ENCODE peak calls at places on chromosomes 12 and 14, in five cellular contexts. One of them, this sample, is unnamed.

GRCh38 chr12:59834659-59835474 is 239.0 kb downstream of the SLC16A7 start:
- DNase-seq in neural crest cell: no peak
- DNase-seq in activated naive CD8-positive, alpha-beta T cell treated with anti-CD3 and anti-CD28 coated beads, Interleukin-2, amount 50 U/mL, for 24 hours: no peak
- DNase-seq in HEK293T: peak; percentile 6
- DNase-seq in H7: peak; percentile 7
- DNase-seq in this sample: no peak

GRCh38 chr12:92304335-92305066 is 158.9 kb upstream of the BTG1 start:
- DNase-seq in activated naive CD8-positive, alpha-beta T cell treated with anti-CD3 and anti-CD28 coated beads, Interleukin-2, amount 50 U/mL, for 24 hours: no peak
- DNase-seq in H7: peak; percentile 23
- DNase-seq in HEK293T: no peak
- DNase-seq in neural crest cell: no peak
- DNase-seq in this sample: no peak

GRCh38 chr12:116718578-116719454 is 19.1 kb downstream of the SPRING1 start:
- DNase-seq in HEK293T: no peak
- DNase-seq in activated naive CD8-positive, alpha-beta T cell treated with anti-CD3 and anti-CD28 coated beads, Interleukin-2, amount 50 U/mL, for 24 hours: no peak
- DNase-seq in H7: no peak
- DNase-seq in neural crest cell: no peak
- DNase-seq in this sample: no peak

GRCh38 chr12:129870146-129870545 is 33.7 kb downstream of the TMEM132D start:
- DNase-seq in neural crest cell: no peak
- DNase-seq in H7: no peak
- DNase-seq in HEK293T: no peak
- DNase-seq in activated naive CD8-positive, alpha-beta T cell treated with anti-CD3 and anti-CD28 coated beads, Interleukin-2, amount 50 U/mL, for 24 hours: no peak
- DNase-seq in this sample: no peak

GRCh38 chr14:64060648-64061096 is 207.9 kb downstream of the SYNE2 start:
- DNase-seq in HEK293T: peak; percentile 47
- DNase-seq in activated naive CD8-positive, alpha-beta T cell treated with anti-CD3 and anti-CD28 coated beads, Interleukin-2, amount 50 U/mL, for 24 hours: peak; percentile 6
- DNase-seq in H7: peak; percentile 67
- DNase-seq in neural crest cell: peak; percentile 28
- DNase-seq in this sample: peak; percentile 93

GRCh38 chr14:69539631-69540410 is 34.9 kb downstream of the CCDC177 start:
- DNase-seq in HEK293T: no peak
- DNase-seq in H7: no peak
- DNase-seq in neural crest cell: no peak
- DNase-seq in activated naive CD8-positive, alpha-beta T cell treated with anti-CD3 and anti-CD28 coated beads, Interleukin-2, amount 50 U/mL, for 24 hours: no peak
- DNase-seq in this sample: no peak

GRCh38 chr12:54017027-54017788 is 8.4 kb downstream of the HOXC8 start:
- DNase-seq in H7: peak; percentile 86
- DNase-seq in neural crest cell: no peak
- DNase-seq in HEK293T: no peak
- DNase-seq in activated naive CD8-positive, alpha-beta T cell treated with anti-CD3 and anti-CD28 coated beads, Interleukin-2, amount 50 U/mL, for 24 hours: no peak
- DNase-seq in this sample: no peak

GRCh38 chr12:27305673-27306504 is 26.7 kb upstream of the BMAL2 start:
- DNase-seq in neural crest cell: no peak
- DNase-seq in activated naive CD8-positive, alpha-beta T cell treated with anti-CD3 and anti-CD28 coated beads, Interleukin-2, amount 50 U/mL, for 24 hours: no peak
- DNase-seq in H7: peak; percentile 18
- DNase-seq in HEK293T: no peak
- DNase-seq in this sample: no peak

GRCh38 chr12:332581-333205 is 56.4 kb downstream of the KDM5A start:
- DNase-seq in activated naive CD8-positive, alpha-beta T cell treated with anti-CD3 and anti-CD28 coated beads, Interleukin-2, amount 50 U/mL, for 24 hours: no peak
- DNase-seq in HEK293T: no peak
- DNase-seq in neural crest cell: no peak
- DNase-seq in H7: no peak
- DNase-seq in this sample: no peak

GRCh38 chr14:52840916-52841315 is 49.5 kb upstream of the GNPNAT1 start:
- DNase-seq in activated naive CD8-positive, alpha-beta T cell treated with anti-CD3 and anti-CD28 coated beads, Interleukin-2, amount 50 U/mL, for 24 hours: no peak
- DNase-seq in H7: no peak
- DNase-seq in neural crest cell: no peak
- DNase-seq in HEK293T: no peak
- DNase-seq in this sample: no peak

GRCh38 chr14:55846852-55847471 is 267.0 kb downstream of the KTN1 start:
- DNase-seq in HEK293T: no peak
- DNase-seq in activated naive CD8-positive, alpha-beta T cell treated with anti-CD3 and anti-CD28 coated beads, Interleukin-2, amount 50 U/mL, for 24 hours: no peak
- DNase-seq in neural crest cell: no peak
- DNase-seq in H7: no peak
- DNase-seq in this sample: no peak

GRCh38 chr14:50035214-50035613 is 81.2 kb downstream of the VCPKMT start:
- DNase-seq in HEK293T: no peak
- DNase-seq in neural crest cell: no peak
- DNase-seq in activated naive CD8-positive, alpha-beta T cell treated with anti-CD3 and anti-CD28 coated beads, Interleukin-2, amount 50 U/mL, for 24 hours: no peak
- DNase-seq in H7: no peak
- DNase-seq in this sample: no peak

GRCh38 chr14:21268612-21269251 is 510 bp downstream of the HNRNPC start:
- DNase-seq in neural crest cell: peak; percentile 14
- DNase-seq in activated naive CD8-positive, alpha-beta T cell treated with anti-CD3 and anti-CD28 coated beads, Interleukin-2, amount 50 U/mL, for 24 hours: peak; percentile 39
- DNase-seq in HEK293T: no peak
- DNase-seq in H7: peak; percentile 30
- DNase-seq in this sample: no peak

GRCh38 chr12:112294793-112295192 is 87.4 kb downstream of the HECTD4 start:
- DNase-seq in HEK293T: no peak
- DNase-seq in activated naive CD8-positive, alpha-beta T cell treated with anti-CD3 and anti-CD28 coated beads, Interleukin-2, amount 50 U/mL, for 24 hours: no peak
- DNase-seq in neural crest cell: no peak
- DNase-seq in H7: no peak
- DNase-seq in this sample: no peak

GRCh38 chr14:44449694-44450093 is 57.4 kb downstream of the FSCB start:
- DNase-seq in H7: no peak
- DNase-seq in activated naive CD8-positive, alpha-beta T cell treated with anti-CD3 and anti-CD28 coated beads, Interleukin-2, amount 50 U/mL, for 24 hours: no peak
- DNase-seq in HEK293T: no peak
- DNase-seq in neural crest cell: no peak
- DNase-seq in this sample: no peak

GRCh38 chr14:63659726-63660125 is 18.1 kb upstream of the WDR89 start:
- DNase-seq in H7: no peak
- DNase-seq in activated naive CD8-positive, alpha-beta T cell treated with anti-CD3 and anti-CD28 coated beads, Interleukin-2, amount 50 U/mL, for 24 hours: no peak
- DNase-seq in neural crest cell: no peak
- DNase-seq in HEK293T: no peak
- DNase-seq in this sample: no peak

GRCh38 chr12:59119676-59120075 is 199.4 kb upstream of the LRIG3 start:
- DNase-seq in H7: no peak
- DNase-seq in activated naive CD8-positive, alpha-beta T cell treated with anti-CD3 and anti-CD28 coated beads, Interleukin-2, amount 50 U/mL, for 24 hours: no peak
- DNase-seq in neural crest cell: no peak
- DNase-seq in HEK293T: no peak
- DNase-seq in this sample: no peak

GRCh38 chr14:61401461-61401860 is 80.1 kb downstream of the PRKCH start:
- DNase-seq in HEK293T: no peak
- DNase-seq in neural crest cell: no peak
- DNase-seq in activated naive CD8-positive, alpha-beta T cell treated with anti-CD3 and anti-CD28 coated beads, Interleukin-2, amount 50 U/mL, for 24 hours: no peak
- DNase-seq in H7: no peak
- DNase-seq in this sample: no peak

GRCh38 chr14:104927901-104928300 is 3.2 kb downstream of the PLD4 start:
- DNase-seq in H7: peak; percentile 63
- DNase-seq in HEK293T: no peak
- DNase-seq in neural crest cell: no peak
- DNase-seq in activated naive CD8-positive, alpha-beta T cell treated with anti-CD3 and anti-CD28 coated beads, Interleukin-2, amount 50 U/mL, for 24 hours: no peak
- DNase-seq in this sample: no peak